ENCODE peak calls at places on chromosome 3, in seven cellular contexts. One of them, this sample, is unnamed.

GRCh38 chr3:119998166-119998565 is 96.1 kb downstream of the GSK3B start:
- DNase-seq in mesendoderm: no peak
- DNase-seq in trophoblast cell: no peak
- DNase-seq in neuronal stem cell: no peak
- DNase-seq in IMR-90: no peak
- DNase-seq in H9: no peak
- DNase-seq in mesenchymal stem cell: no peak
- DNase-seq in this sample: no peak

GRCh38 chr3:191366675-191367074 is 36.3 kb upstream of the UTS2B start:
- DNase-seq in IMR-90: peak; percentile 81
- DNase-seq in trophoblast cell: no peak
- DNase-seq in mesendoderm: peak; percentile 52
- DNase-seq in neuronal stem cell: no peak
- DNase-seq in H9: no peak
- DNase-seq in mesenchymal stem cell: peak; percentile 86
- DNase-seq in this sample: no peak

GRCh38 chr3:30628931-30629590 is 22.7 kb downstream of the TGFBR2 start:
- DNase-seq in neuronal stem cell: no peak
- DNase-seq in mesendoderm: peak; percentile 53
- DNase-seq in trophoblast cell: no peak
- DNase-seq in IMR-90: no peak
- DNase-seq in mesenchymal stem cell: peak; percentile 35
- DNase-seq in H9: no peak
- DNase-seq in this sample: no peak

GRCh38 chr3:151903501-151903991 is 30.1 kb downstream of the SUCNR1 start:
- DNase-seq in mesenchymal stem cell: peak; percentile 97
- DNase-seq in H9: no peak
- DNase-seq in neuronal stem cell: no peak
- DNase-seq in trophoblast cell: no peak
- DNase-seq in IMR-90: peak; percentile 93
- DNase-seq in mesendoderm: peak; percentile 77
- DNase-seq in this sample: no peak

GRCh38 chr3:58392191-58392590 is 41.4 kb downstream of the PDHB start:
- DNase-seq in IMR-90: no peak
- DNase-seq in H9: no peak
- DNase-seq in trophoblast cell: no peak
- DNase-seq in mesenchymal stem cell: peak; percentile 34
- DNase-seq in neuronal stem cell: no peak
- DNase-seq in mesendoderm: no peak
- DNase-seq in this sample: no peak

GRCh38 chr3:9955067-9955502 is 2.9 kb upstream of the PRRT3 start:
- DNase-seq in H9: peak; percentile 71
- DNase-seq in mesenchymal stem cell: peak; percentile 26
- DNase-seq in mesendoderm: peak; percentile 46
- DNase-seq in IMR-90: peak; percentile 40
- DNase-seq in neuronal stem cell: no peak
- DNase-seq in trophoblast cell: no peak
- DNase-seq in this sample: peak; percentile 65

GRCh38 chr3:56282341-56282740 is 185.9 kb downstream of the ERC2 start:
- DNase-seq in neuronal stem cell: no peak
- DNase-seq in mesendoderm: no peak
- DNase-seq in mesenchymal stem cell: no peak
- DNase-seq in trophoblast cell: peak; percentile 41
- DNase-seq in H9: no peak
- DNase-seq in IMR-90: no peak
- DNase-seq in this sample: no peak

GRCh38 chr3:197501496-197501878 is 54.3 kb downstream of the BDH1 start:
- DNase-seq in IMR-90: peak; percentile 31
- DNase-seq in mesenchymal stem cell: no peak
- DNase-seq in H9: no peak
- DNase-seq in neuronal stem cell: no peak
- DNase-seq in trophoblast cell: no peak
- DNase-seq in mesendoderm: peak; percentile 73
- DNase-seq in this sample: no peak

DNA sequence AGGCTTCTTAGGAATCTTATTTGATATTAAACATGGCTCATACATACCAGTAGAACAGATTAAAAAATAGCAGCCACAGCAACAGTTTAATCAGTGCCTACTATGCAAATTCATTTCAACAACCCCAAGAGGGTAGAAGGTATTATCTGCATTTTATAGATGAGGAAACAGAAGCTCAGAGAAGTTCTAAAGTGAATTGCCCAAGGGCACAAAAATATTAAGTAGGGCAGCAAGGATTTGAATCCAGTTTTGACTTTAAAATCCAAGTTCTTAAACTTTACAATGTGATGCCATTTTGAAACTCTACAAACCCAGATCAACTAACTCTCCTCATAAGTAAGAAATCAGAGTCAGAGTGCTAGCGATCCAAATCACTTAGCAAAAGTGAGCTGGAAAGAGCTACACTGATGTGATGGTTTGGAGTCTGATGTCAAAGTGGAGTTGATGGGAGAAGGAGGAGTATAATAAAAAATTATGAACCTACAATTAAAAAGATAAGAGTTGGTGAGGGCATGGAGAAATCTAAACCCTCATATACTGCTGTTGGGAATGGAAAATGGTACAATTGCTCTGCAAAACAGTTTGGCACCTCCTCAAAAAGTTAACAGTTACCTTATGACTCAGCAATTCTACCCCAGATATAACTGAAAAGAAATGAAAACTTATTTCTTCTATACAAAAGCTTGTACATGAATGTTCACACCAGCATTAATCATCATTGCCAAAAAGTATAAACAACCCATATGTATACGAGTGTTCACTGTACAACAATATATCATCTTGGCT is 51.0 kb upstream of the PLXND1 start:
- DNase-seq in H9: no peak
- DNase-seq in trophoblast cell: no peak
- DNase-seq in mesendoderm: no peak
- DNase-seq in mesenchymal stem cell: no peak
- DNase-seq in IMR-90: peak; percentile 42
- DNase-seq in neuronal stem cell: no peak
- DNase-seq in this sample: no peak
- H2BK120ac ChIP-seq in H9: no peak overlapping the region
- H2BK120ac ChIP-seq in trophoblast cell: peak overlapping the region; percentile 68
- H2BK120ac ChIP-seq in mesendoderm: peak overlapping the region; percentile 45
- H2BK120ac ChIP-seq in mesenchymal stem cell: no peak overlapping the region
- H2BK120ac ChIP-seq in IMR-90: peak overlapping the region; percentile 35
- H2BK120ac ChIP-seq in neuronal stem cell: no peak overlapping the region
- H2BK120ac ChIP-seq in this sample: no peak overlapping the region

GRCh38 chr3:38968403-38968802 is 83.3 kb downstream of the SCN11A start:
- DNase-seq in trophoblast cell: no peak
- DNase-seq in neuronal stem cell: no peak
- DNase-seq in IMR-90: no peak
- DNase-seq in H9: no peak
- DNase-seq in mesendoderm: no peak
- DNase-seq in mesenchymal stem cell: no peak
- DNase-seq in this sample: no peak

GRCh38 chr3:38970851-38971638 is 80.7 kb downstream of the SCN11A start:
- DNase-seq in trophoblast cell: no peak
- DNase-seq in neuronal stem cell: no peak
- DNase-seq in mesenchymal stem cell: no peak
- DNase-seq in mesendoderm: no peak
- DNase-seq in H9: no peak
- DNase-seq in IMR-90: no peak
- DNase-seq in this sample: no peak

GRCh38 chr3:38966956-38967795 is 84.6 kb downstream of the SCN11A start:
- DNase-seq in mesenchymal stem cell: no peak
- DNase-seq in H9: no peak
- DNase-seq in mesendoderm: no peak
- DNase-seq in neuronal stem cell: no peak
- DNase-seq in IMR-90: no peak
- DNase-seq in trophoblast cell: no peak
- DNase-seq in this sample: no peak

GRCh38 chr3:38969321-38970235 is 82.2 kb downstream of the SCN11A start:
- DNase-seq in trophoblast cell: no peak
- DNase-seq in mesendoderm: no peak
- DNase-seq in IMR-90: no peak
- DNase-seq in neuronal stem cell: no peak
- DNase-seq in mesenchymal stem cell: no peak
- DNase-seq in H9: no peak
- DNase-seq in this sample: no peak

GRCh38 chr3:38968891-38969290 is 82.9 kb downstream of the SCN11A start:
- DNase-seq in IMR-90: no peak
- DNase-seq in mesendoderm: no peak
- DNase-seq in mesenchymal stem cell: no peak
- DNase-seq in H9: no peak
- DNase-seq in trophoblast cell: no peak
- DNase-seq in neuronal stem cell: no peak
- DNase-seq in this sample: no peak
- H2BK120ac ChIP-seq in IMR-90: no peak overlapping the region
- H2BK120ac ChIP-seq in mesendoderm: no peak overlapping the region
- H2BK120ac ChIP-seq in mesenchymal stem cell: no peak overlapping the region
- H2BK120ac ChIP-seq in H9: no peak overlapping the region
- H2BK120ac ChIP-seq in trophoblast cell: no peak overlapping the region
- H2BK120ac ChIP-seq in neuronal stem cell: no peak overlapping the region
- H2BK120ac ChIP-seq in this sample: no peak overlapping the region

DNA sequence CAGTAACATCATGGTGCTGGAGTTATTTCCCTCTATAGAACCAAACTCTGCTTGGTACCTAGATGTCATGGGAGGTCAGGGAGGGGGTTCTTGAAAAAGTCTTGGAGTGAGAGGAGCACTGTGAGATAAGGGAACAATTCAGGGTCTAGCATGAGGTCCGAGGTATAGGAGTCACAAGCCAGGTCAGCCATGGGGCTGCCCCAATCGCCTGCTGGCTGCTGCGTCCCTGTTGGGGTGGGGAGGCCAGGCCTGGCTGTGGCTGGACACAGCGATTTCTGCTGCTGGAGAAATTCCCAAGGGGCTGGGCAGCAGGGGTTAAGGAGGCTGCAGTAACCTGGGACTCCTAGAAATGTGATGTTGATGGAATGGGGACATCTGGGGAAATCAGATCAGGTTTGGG is 44.9 kb downstream of the SUSD5 start:
- DNase-seq in neuronal stem cell: no peak
- DNase-seq in mesendoderm: no peak
- DNase-seq in trophoblast cell: no peak
- DNase-seq in H9: no peak
- DNase-seq in mesenchymal stem cell: no peak
- DNase-seq in IMR-90: no peak
- DNase-seq in this sample: no peak
- H2BK120ac ChIP-seq in neuronal stem cell: no peak overlapping the region
- H2BK120ac ChIP-seq in mesendoderm: no peak overlapping the region
- H2BK120ac ChIP-seq in trophoblast cell: no peak overlapping the region
- H2BK120ac ChIP-seq in H9: no peak overlapping the region
- H2BK120ac ChIP-seq in mesenchymal stem cell: no peak overlapping the region
- H2BK120ac ChIP-seq in IMR-90: no peak overlapping the region
- H2BK120ac ChIP-seq in this sample: no peak overlapping the region

DNA sequence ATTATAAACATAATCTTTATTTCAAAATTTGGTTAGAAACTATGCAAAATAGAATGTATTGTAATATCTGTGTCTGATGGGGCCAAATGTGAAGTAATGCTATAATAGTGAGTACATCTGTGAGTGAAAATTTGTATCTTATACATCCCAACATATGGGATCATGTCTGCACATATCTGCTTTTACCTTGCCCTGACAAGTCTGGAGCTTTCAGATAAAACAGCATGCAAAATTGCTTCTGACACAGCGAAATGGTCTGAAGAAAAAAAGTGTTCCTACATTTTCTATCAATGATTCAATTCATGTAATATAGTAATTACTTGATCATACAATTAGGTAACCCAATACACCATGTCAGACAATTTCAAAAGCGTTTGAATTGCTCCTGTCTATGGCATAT is 58.1 kb upstream of the P3H2 start:
- DNase-seq in H9: no peak
- DNase-seq in neuronal stem cell: no peak
- DNase-seq in mesendoderm: no peak
- DNase-seq in IMR-90: no peak
- DNase-seq in mesenchymal stem cell: no peak
- DNase-seq in trophoblast cell: no peak
- DNase-seq in this sample: no peak
- H2BK120ac ChIP-seq in H9: no peak overlapping the region
- H2BK120ac ChIP-seq in neuronal stem cell: no peak overlapping the region
- H2BK120ac ChIP-seq in mesendoderm: no peak overlapping the region
- H2BK120ac ChIP-seq in IMR-90: peak overlapping the region; percentile 71
- H2BK120ac ChIP-seq in mesenchymal stem cell: no peak overlapping the region
- H2BK120ac ChIP-seq in trophoblast cell: no peak overlapping the region
- H2BK120ac ChIP-seq in this sample: no peak overlapping the region

GRCh38 chr3:123325766-123326256 is 123.1 kb downstream of the ADCY5 start:
- DNase-seq in trophoblast cell: no peak
- DNase-seq in mesendoderm: no peak
- DNase-seq in H9: no peak
- DNase-seq in mesenchymal stem cell: no peak
- DNase-seq in neuronal stem cell: no peak
- DNase-seq in IMR-90: no peak
- DNase-seq in this sample: no peak

GRCh38 chr3:123326531-123326930 is 122.4 kb downstream of the ADCY5 start:
- DNase-seq in trophoblast cell: no peak
- DNase-seq in neuronal stem cell: no peak
- DNase-seq in H9: no peak
- DNase-seq in mesendoderm: no peak
- DNase-seq in mesenchymal stem cell: no peak
- DNase-seq in IMR-90: no peak
- DNase-seq in this sample: no peak

GRCh38 chr3:123322866-123323265 is 121.1 kb downstream of the SEC22A start:
- DNase-seq in IMR-90: no peak
- DNase-seq in trophoblast cell: no peak
- DNase-seq in H9: no peak
- DNase-seq in mesendoderm: no peak
- DNase-seq in neuronal stem cell: no peak
- DNase-seq in mesenchymal stem cell: no peak
- DNase-seq in this sample: no peak

GRCh38 chr3:123323781-123324180 is 122.0 kb downstream of the SEC22A start:
- DNase-seq in trophoblast cell: no peak
- DNase-seq in IMR-90: no peak
- DNase-seq in H9: no peak
- DNase-seq in neuronal stem cell: no peak
- DNase-seq in mesendoderm: no peak
- DNase-seq in mesenchymal stem cell: no peak
- DNase-seq in this sample: no peak

DNA sequence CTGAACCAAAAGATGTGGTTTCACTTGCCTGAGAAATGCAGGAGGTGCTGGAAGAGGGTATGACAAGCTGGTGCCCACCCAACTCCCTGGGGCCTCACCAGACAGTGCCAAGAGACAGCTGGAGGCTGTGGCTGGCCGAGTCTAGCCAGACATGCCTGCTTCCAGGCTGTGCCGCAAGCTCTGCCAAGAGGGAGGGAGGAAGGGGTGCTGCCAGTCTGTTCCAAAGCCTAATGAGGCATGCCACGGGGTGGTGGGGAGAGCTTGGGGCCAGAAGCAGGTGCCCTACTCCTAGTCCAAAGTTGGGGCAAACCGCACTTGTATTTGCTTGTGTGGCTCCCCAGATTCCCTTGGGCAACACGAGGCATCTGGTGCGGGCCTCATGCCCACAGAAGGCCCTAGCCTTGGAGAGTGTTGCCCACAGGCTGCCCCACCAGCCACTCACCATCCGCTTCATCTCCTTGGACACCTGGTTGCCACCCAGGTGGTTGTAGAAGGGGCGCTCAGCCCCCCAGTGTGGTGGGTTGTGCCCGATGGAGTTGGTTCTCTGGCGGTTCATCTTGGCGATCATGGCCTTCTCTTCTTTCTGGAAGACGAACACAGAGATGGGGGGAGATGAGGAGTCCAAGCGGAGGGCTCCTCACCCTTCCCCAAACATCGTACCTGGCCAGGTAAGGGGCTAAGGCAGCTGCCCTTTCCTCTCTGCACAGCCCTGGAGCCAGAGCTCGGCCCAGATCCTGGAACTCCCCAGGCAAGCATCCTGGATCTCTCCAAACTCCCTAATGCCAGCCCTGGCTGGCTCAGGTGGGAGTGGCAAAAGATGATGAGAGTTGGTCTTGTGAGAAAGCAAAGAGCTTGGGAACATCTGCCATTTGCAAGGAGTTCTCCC is 123.4 kb downstream of the SEC22A start:
- DNase-seq in IMR-90: no peak
- DNase-seq in trophoblast cell: no peak
- DNase-seq in neuronal stem cell: no peak
- DNase-seq in H9: no peak
- DNase-seq in mesenchymal stem cell: no peak
- DNase-seq in mesendoderm: no peak
- DNase-seq in this sample: no peak
- H2BK120ac ChIP-seq in IMR-90: no peak overlapping the region
- H2BK120ac ChIP-seq in trophoblast cell: no peak overlapping the region
- H2BK120ac ChIP-seq in neuronal stem cell: peak overlapping the region; percentile 74
- H2BK120ac ChIP-seq in H9: no peak overlapping the region
- H2BK120ac ChIP-seq in mesenchymal stem cell: no peak overlapping the region
- H2BK120ac ChIP-seq in mesendoderm: no peak overlapping the region
- H2BK120ac ChIP-seq in this sample: no peak overlapping the region

This sample was measured in H1.